ENCODE peak calls at places on chromosomes 4 and X, in four cellular contexts. Q is neuronal stem cell, Y is right cardiac atrium, E is A549. P is an unnamed sample. For H3K4me1, the result is how much of the 10 kb centered on the place peaks cover.

GRCh38 chrX:34300871-34301270 is 168.8 kb upstream of the FAM47A start:
- DNase-seq in E (peak), Y (no peak), Q (peak), P (no peak)

GRCh38 chrX:100410083-100410590 is at the start of gene PCDH19:
- DNase-seq in Q (no peak), E (peak), Y (peak), P (no peak)

GRCh38 chrX:120145295-120145925 is 13.0 kb upstream of the RHOXF2 start:
- DNase-seq in E (no peak), Y (no peak), Q (no peak), P (no peak)

GRCh38 chrX:11424903-11425674 is 131.9 kb downstream of the AMELX start:
- DNase-seq in Q (no peak), E (no peak), Y (no peak), P (no peak)

GRCh38 chr4:112532267-112532666 is 16.3 kb upstream of the NEUROG2 start:
- DNase-seq in Y (no peak), Q (no peak), E (no peak), P (no peak)

GRCh38 chrX:31165241-31166035 is 93.6 kb upstream of the FTHL17 start:
- DNase-seq in Y (no peak), Q (no peak), E (no peak), P (no peak)

GRCh38 chrX:63466690-63467089 is 115.6 kb upstream of the SPIN4 start:
- DNase-seq in Y (no peak), Q (no peak), E (no peak), P (no peak)

GRCh38 chrX:40097492-40098263 is at the start of gene BCOR:
- DNase-seq in Y (peak), E (peak), Q (no peak), P (no peak)

GRCh38 chrX:80876877-80877276 is 67.2 kb upstream of the BRWD3 start:
- DNase-seq in Q (peak), Y (no peak), E (peak), P (no peak)

GRCh38 chr4:2765832-2766526 is 9.8 kb upstream of the TNIP2 start:
- DNase-seq in Y (no peak), E (no peak), Q (no peak), P (no peak)

GRCh38 chr4:30434656-30435055 is 285.5 kb upstream of the PCDH7 start:
- DNase-seq in Y (no peak), Q (no peak), E (no peak), P (no peak)

DNA sequence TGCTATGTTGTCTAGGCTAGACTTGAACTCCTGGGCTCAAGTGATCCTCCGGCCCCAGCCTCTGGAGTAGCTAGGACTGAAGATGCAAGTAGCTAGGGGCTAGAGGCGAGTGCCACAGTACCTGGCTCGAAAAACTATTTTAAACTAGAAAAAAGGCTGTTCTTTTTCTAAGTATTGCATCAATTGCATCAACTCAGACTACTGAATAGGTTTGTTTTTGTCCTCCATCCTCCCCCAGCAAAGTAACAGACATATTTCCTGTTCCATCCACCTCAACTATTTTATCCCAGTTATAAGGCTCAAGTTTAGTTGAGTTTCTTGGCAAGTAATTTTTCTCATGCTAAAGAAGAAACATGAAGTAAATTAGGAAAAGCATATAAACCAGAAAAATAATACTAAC is 4.1 kb downstream of the SH3RF1 start:
- DNase-seq in Y (no peak), Q (no peak), E (no peak), P (no peak)
- H3K4me1 ChIP-seq in Y (under half), Q (under half), E (under half), P (under half)

DNA sequence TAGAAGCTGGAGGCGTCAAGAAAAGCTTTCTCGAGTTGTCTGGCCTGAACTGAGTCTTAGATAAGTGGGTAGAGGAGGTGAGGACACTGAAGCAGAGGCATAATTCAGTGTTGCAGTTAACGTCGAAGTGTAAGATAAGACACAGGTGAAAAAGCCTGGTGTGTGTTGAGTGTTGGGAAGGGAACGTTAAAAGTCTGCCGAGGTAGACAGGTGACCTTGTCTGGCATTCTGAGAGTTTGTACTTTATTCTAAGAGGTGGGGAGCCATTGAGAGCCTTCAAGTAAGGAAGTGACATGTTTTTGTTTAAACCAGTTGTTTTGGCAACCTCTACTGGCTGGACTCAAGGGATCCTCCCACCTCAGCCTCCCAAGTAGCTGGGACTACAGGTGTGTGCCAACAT is 219.1 kb downstream of the SHROOM3 start:
- DNase-seq in Q (no peak), E (no peak), Y (no peak), P (no peak)
- H3K4me1 ChIP-seq in Q (under half), E (under half), Y (under half), P (under half)

DNA sequence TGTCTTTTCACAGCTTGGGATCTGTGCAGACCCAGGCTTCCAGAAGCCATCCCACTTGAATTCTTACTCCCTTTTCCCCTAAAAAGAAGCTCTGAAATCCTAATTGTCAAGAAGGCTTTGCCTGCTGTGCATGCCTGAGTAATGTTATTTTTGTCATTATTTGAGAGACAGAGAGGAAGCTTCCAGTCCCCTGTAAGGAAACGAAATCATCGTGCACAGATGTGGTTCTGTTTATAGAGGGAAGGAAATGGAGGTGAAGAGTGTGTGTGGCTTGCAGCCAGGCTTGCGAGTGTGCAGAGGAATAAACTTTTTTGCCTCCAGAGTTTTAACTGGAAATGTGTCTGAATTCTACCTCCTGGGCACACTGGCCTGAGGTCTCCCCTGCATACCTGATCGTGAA is 70.2 kb downstream of the TBL1X start:
- DNase-seq in E (no peak), Y (no peak), Q (no peak), P (no peak)
- H3K4me1 ChIP-seq in E (under half), Y (under half), Q (under half), P (under half)

GRCh38 chr4:105462042-105462421 is 11.8 kb downstream of the PPA2 start:
- DNase-seq in E (no peak), Q (no peak), Y (no peak), P (no peak)
- H3K4me1 ChIP-seq in E (under half), Q (under half), Y (under half), P (under half)

DNA sequence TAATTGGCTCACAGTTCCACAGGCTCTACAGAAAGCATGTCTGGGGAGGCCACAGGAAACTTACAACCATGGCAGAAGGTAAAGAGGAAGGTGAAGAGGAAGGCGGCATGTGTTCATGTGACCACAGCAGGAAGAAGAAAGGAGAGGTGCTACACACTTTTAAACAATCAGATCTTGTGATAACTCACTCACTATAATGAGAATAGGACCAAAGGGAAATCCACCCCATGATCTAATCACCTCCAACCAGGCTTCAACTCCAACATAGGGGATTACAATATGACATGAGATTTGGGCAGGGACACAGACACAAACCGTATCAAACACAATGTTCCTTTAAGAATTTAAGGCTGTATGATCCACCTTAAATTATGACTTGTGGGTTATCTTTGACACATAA is 10.5 kb upstream of the PGM2 start:
- DNase-seq in Q (no peak), Y (no peak), E (no peak), P (no peak)
- H3K4me1 ChIP-seq in Q (under half), Y (under half), E (under half), P (under half)

DNA sequence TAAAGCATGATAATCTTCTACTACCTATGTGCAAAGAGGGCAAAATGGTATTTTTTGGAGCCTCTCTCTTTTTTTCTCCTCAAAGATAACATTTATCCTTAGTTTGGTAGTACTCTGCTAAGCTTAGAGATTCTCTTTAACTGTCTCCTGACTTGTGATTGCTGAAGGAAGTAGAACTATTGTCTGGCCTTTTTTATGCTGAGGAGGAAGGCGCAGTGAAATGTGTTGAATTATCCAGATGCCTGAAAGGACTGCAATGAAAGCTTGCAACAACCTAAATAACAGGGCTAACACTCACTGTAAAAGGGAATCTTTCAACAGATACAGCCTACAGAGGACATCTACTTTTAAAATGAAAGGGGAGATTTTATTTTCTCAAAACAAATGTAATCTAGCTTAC is 59.5 kb upstream of the CCDC160 start:
- DNase-seq in Q (no peak), Y (no peak), E (no peak), P (no peak)
- H3K4me1 ChIP-seq in Q (under half), Y (under half), E (under half), P (under half)

GRCh38 chr4:81521708-81522107 is 50.0 kb upstream of the RASGEF1B start:
- DNase-seq in Y (no peak), E (no peak), Q (no peak), P (no peak)
- H3K4me1 ChIP-seq in Y (under half), E (under half), Q (under half), P (under half)

GRCh38 chr4:113636438-113636818 is 125.1 kb downstream of the CAMK2D start:
- DNase-seq in E (no peak), Y (no peak), Q (no peak), P (no peak)

GRCh38 chr4:113635739-113636437 is 125.7 kb downstream of the CAMK2D start:
- DNase-seq in Q (no peak), E (no peak), Y (no peak), P (no peak)

GRCh38 chr4:113633467-113633866 is 128.1 kb downstream of the CAMK2D start:
- DNase-seq in E (no peak), Q (no peak), Y (no peak), P (no peak)

GRCh38 chr4:113636877-113637276 is 124.7 kb downstream of the CAMK2D start:
- DNase-seq in Q (no peak), E (no peak), Y (no peak), P (peak)

DNA sequence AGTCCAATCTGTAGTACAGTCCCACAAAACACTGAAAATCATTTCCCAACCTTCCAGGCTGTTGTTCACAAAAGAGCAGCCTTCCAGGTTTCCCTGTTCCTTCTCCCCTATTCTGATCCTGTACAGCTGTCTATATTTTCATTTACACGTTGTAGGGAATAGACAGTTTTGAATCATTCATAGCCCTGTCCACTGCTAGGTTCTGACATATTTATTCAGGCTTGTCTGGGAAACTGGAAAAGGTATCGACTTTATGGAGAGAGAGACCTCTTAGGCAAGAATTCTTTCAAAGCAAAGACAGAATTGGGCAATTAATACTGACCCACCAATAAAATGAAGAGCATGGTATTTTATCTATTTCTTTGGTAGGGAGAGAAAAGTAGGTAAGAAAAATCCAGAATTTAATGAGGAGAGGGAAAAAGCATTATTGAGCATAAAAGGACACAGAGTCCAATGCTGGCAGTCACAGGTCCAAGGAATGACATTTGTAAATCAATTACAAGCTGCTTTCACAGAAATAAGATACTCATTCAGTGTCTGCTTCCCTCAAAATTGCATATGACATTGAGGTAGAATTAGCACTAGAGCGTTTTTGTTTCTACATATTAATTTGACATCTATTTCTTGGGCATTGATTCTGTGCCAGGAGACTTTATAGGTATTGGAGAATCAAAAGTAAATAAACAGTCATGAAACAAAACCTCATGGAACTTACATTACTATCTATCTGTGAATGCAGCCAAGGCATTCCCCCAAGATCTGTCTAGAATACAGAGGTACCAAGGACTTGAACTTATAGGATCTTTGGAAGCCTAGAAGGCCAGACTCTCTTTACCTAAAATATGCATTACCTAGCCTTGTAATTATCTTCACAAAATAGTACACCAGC is 127.2 kb downstream of the CAMK2D start:
- DNase-seq in E (no peak), Y (no peak), Q (no peak), P (no peak)
- H3K4me1 ChIP-seq in E (half or more), Y (under half), Q (under half), P (under half)

GRCh38 chr4:143358923-143359694 is 22.4 kb downstream of the GAB1 start:
- DNase-seq in E (peak), Y (no peak), Q (no peak), P (peak)
- H3K4me1 ChIP-seq in E (under half), Y (under half), Q (under half), P (half or more)

P was measured in PC-9.